ENCODE peak calls at places on chromosomes 16 and 17, in ten cellular contexts. B is uterus, G is left ventricle myocardium inferior, S is germinal center, T is left ventricle myocardium superior, K is cardiac muscle cell, N is heart right ventricle, Y is cerebellar nuclear complex, Q is COR-L47, E is LHCN-M2. R is an unnamed sample.
A peak's percentile ranks its signal among the peaks of the same experiment; 100 is the strongest.

GRCh38 chr16:59058261-59058660 is 324.1 kb upstream of the GOT2 start:
- DNase-seq in G (no peak), Q (no peak), K (no peak), B (no peak), S (no peak), Y (no peak), N (no peak), E (no peak), T (no peak), R (no peak)

GRCh38 chr17:45319239-45319703 is 2.5 kb upstream of the MAP3K14 start:
- DNase-seq in B (no peak), T (no peak), N (no peak), Y (no peak), E (peak; percentile 64), G (no peak), S (no peak), K (no peak), Q (no peak), R (no peak)

GRCh38 chr17:40307001-40307690 is 1.8 kb upstream of the RARA start:
- DNase-seq in K (peak; percentile 81), Q (peak; percentile 81), Y (no peak), S (no peak), B (peak; percentile 13), N (no peak), T (peak; percentile 26), E (no peak), G (no peak), R (peak; percentile 58)

GRCh38 chr16:28930652-28931051 is 1.1 kb upstream of the CD19 start:
- DNase-seq in E (no peak), B (no peak), Y (no peak), T (no peak), N (no peak), G (no peak), K (no peak), S (peak; percentile 84), Q (no peak), R (peak; percentile 50)

GRCh38 chr17:38464723-38465419 is 36.6 kb downstream of the ARHGAP23 start:
- DNase-seq in G (peak; percentile 84), Y (peak; percentile 64), N (peak; percentile 87), Q (peak; percentile 52), K (peak; percentile 97), S (peak; percentile 3), T (peak; percentile 92), E (peak; percentile 88), B (peak; percentile 93), R (peak; percentile 67)

GRCh38 chr17:68085751-68086445 is 50.4 kb downstream of the KPNA2 start:
- DNase-seq in Q (no peak), B (no peak), T (no peak), S (peak; percentile 24), K (no peak), E (no peak), N (no peak), Y (no peak), G (no peak), R (no peak)

GRCh38 chr17:7846063-7846735 is 8.7 kb upstream of the TMEM88 start:
- DNase-seq in S (no peak), B (no peak), G (no peak), Q (no peak), N (no peak), E (no peak), K (no peak), Y (no peak), T (no peak), R (no peak)

GRCh38 chr17:69819316-69820087 is 255.5 kb upstream of the KCNJ16 start:
- DNase-seq in T (no peak), G (no peak), E (peak; percentile 79), Y (no peak), B (no peak), Q (no peak), K (peak; percentile 11), N (no peak), S (no peak), R (no peak)

GRCh38 chr17:43755389-43755875 is 3.2 kb downstream of the SOST start:
- DNase-seq in S (no peak), E (no peak), N (peak; percentile 30), K (peak; percentile 41), G (no peak), B (no peak), T (peak; percentile 52), Q (no peak), Y (no peak), R (no peak)

GRCh38 chr16:11240636-11241473 is 15.1 kb downstream of the SOCS1 start:
- DNase-seq in S (no peak), K (no peak), G (peak; percentile 51), N (peak; percentile 44), T (peak; percentile 74), E (no peak), B (no peak), Q (no peak), Y (no peak), R (no peak)

GRCh38 chr17:73189417-73190099 is 3.3 kb upstream of the COG1 start:
- DNase-seq in G (no peak), Y (peak; percentile 42), S (no peak), N (no peak), T (no peak), Q (peak; percentile 60), K (peak; percentile 61), B (no peak), E (peak; percentile 30), R (peak; percentile 38)

GRCh38 chr16:2095918-2096582 is 39.6 kb downstream of the PKD1 start:
- DNase-seq in E (no peak), G (no peak), K (no peak), B (no peak), S (no peak), N (no peak), Y (no peak), T (no peak), Q (no peak), R (no peak)

GRCh38 chr16:50252082-50252611 is 14.2 kb upstream of the ADCY7 start:
- DNase-seq in S (no peak), N (no peak), E (no peak), B (no peak), Y (no peak), K (no peak), G (no peak), T (no peak), Q (no peak), R (no peak)

GRCh38 chr16:62644030-62644812 is 608.0 kb upstream of the CDH8 start:
- DNase-seq in K (no peak), E (no peak), Y (no peak), Q (no peak), S (no peak), N (no peak), T (peak; percentile 18), B (no peak), G (no peak), R (no peak)

GRCh38 chr17:6437466-6437865 is 2.5 kb upstream of the AIPL1 start:
- DNase-seq in Y (no peak), B (no peak), K (no peak), E (no peak), G (no peak), N (no peak), Q (no peak), T (no peak), S (no peak), R (peak; percentile 47)

GRCh38 chr17:49910094-49910857 is 58.7 kb upstream of the DLX4 start:
- DNase-seq in B (no peak), E (no peak), K (no peak), G (no peak), T (no peak), Q (no peak), N (no peak), S (no peak), Y (no peak), R (no peak)

R was measured in NCI-H1436.